ENCODE peak calls at places on chromosomes 13 and 19, in six cellular contexts. V, W, B, J, X and Y are unnamed samples.

GRCh38 chr19:13526552-13526951 is 20.3 kb upstream of the CACNA1A start:
- DNase-seq in X (no peak), W (no peak), B (no peak), J (no peak), V (no peak), Y (no peak)

GRCh38 chr13:51584731-51585191 is 499 bp downstream of the WDFY2 start:
- DNase-seq in B (peak), W (no peak), X (peak), J (no peak), V (peak), Y (peak)

GRCh38 chr19:41264581-41265375 is 606 bp downstream of the HNRNPUL1 start:
- DNase-seq in B (peak), J (no peak), V (peak), W (no peak), X (peak), Y (peak)

GRCh38 chr19:51000426-51000825 is 978 bp downstream of the KLK8 start:
- DNase-seq in B (no peak), X (no peak), W (no peak), J (no peak), V (no peak), Y (no peak)

GRCh38 chr13:99312493-99312883 is 5.3 kb upstream of the GPR183 start:
- DNase-seq in W (peak), X (no peak), V (no peak), B (no peak), J (no peak), Y (no peak)

GRCh38 chr13:97768134-97768533 is 185.3 kb upstream of the IPO5 start:
- DNase-seq in X (no peak), J (no peak), V (no peak), B (no peak), W (no peak), Y (no peak)

GRCh38 chr13:59445812-59446211 is 717.9 kb downstream of the DIAPH3 start:
- DNase-seq in J (no peak), W (no peak), X (no peak), V (no peak), B (no peak), Y (no peak)

GRCh38 chr13:87810920-87811344 is 139.8 kb downstream of the SLITRK5 start:
- DNase-seq in V (no peak), J (no peak), B (no peak), W (no peak), X (no peak), Y (no peak)

GRCh38 chr19:43430142-43430710 is 15.5 kb downstream of the TEX101 start:
- DNase-seq in J (no peak), W (no peak), V (peak), B (no peak), X (peak), Y (no peak)

GRCh38 chr13:111329641-111330040 is 9.2 kb downstream of the TEX29 start:
- DNase-seq in V (no peak), B (no peak), J (no peak), X (no peak), W (no peak), Y (no peak)

GRCh38 chr13:61414686-61415664 is 674 bp downstream of the PCDH20 start:
- DNase-seq in X (no peak), V (no peak), B (no peak), W (no peak), J (peak), Y (no peak)

GRCh38 chr19:17719730-17720486 is 628 bp downstream of the MAP1S start:
- DNase-seq in W (no peak), V (no peak), B (peak), X (no peak), J (no peak), Y (no peak)

GRCh38 chr19:18206018-18206417 is 2.2 kb upstream of the RAB3A start:
- DNase-seq in X (no peak), B (no peak), J (no peak), V (no peak), W (no peak), Y (no peak)

GRCh38 chr13:59677966-59678814 is 485.5 kb downstream of the DIAPH3 start:
- DNase-seq in W (peak), J (peak), B (no peak), V (peak), X (peak), Y (no peak)

GRCh38 chr19:1941146-1942077 is at the start of gene CSNK1G2:
- DNase-seq in B (peak), X (no peak), J (no peak), W (no peak), V (no peak), Y (no peak)

GRCh38 chr19:16896098-16896912 is 7.5 kb downstream of the F2RL3 start:
- DNase-seq in V (no peak), X (no peak), J (no peak), W (no peak), B (no peak), Y (no peak)

GRCh38 chr19:33443638-33444195 is 70.2 kb downstream of the CEBPG start:
- DNase-seq in V (no peak), W (no peak), J (no peak), X (no peak), B (no peak), Y (no peak)

GRCh38 chr19:3275068-3275582 is 50.7 kb downstream of the CELF5 start:
- DNase-seq in B (no peak), V (no peak), J (no peak), W (no peak), X (peak), Y (peak)